ENCODE peak calls at places on chromosomes 16 and 17, in seven cellular contexts. K is hepatocyte, H is neural crest cell, A is HFF-Myc, O is fibroblast of lung, I is upper lobe of right lung, C is nephron progenitor cell. R is an unnamed sample.

GRCh38 chr16:30904114-30904780 is 7.8 kb downstream of the CTF1 start:
- DNase-seq in O (no peak), A (no peak), K (peak; percentile 4), C (no peak), I (no peak), H (no peak), R (no peak)

GRCh38 chr16:30956601-30957455 is 726 bp upstream of the SETD1A start:
- DNase-seq in K (peak; percentile 93), I (peak; percentile 91), O (peak; percentile 86), C (peak; percentile 93), H (peak; percentile 82), A (peak; percentile 67), R (peak; percentile 92)

GRCh38 chr17:49218941-49219913 is 8.7 kb downstream of the ABI3 start:
- DNase-seq in O (no peak), A (no peak), H (no peak), K (no peak), C (no peak), I (peak; percentile 76), R (peak; percentile 56)

GRCh38 chr16:82681592-82681991 is 54.8 kb downstream of the CDH13 start:
- DNase-seq in A (no peak), O (no peak), C (no peak), H (no peak), K (peak; percentile 41), I (no peak), R (no peak)

GRCh38 chr16:81821422-81822128 is 42.5 kb downstream of the PLCG2 start:
- DNase-seq in H (no peak), A (no peak), K (no peak), O (no peak), I (no peak), C (no peak), R (no peak)

GRCh38 chr16:85891033-85891775 is 7.8 kb upstream of the IRF8 start:
- DNase-seq in I (no peak), A (no peak), K (peak; percentile 74), H (no peak), O (no peak), C (no peak), R (peak; percentile 81)

GRCh38 chr16:56885446-56886162 is 20.6 kb downstream of the SLC12A3 start:
- DNase-seq in A (no peak), I (no peak), C (no peak), O (no peak), K (no peak), H (no peak), R (no peak)

GRCh38 chr17:55704412-55704811 is 18.3 kb downstream of the TMEM100 start:
- DNase-seq in O (no peak), A (no peak), H (no peak), C (no peak), K (no peak), I (no peak), R (no peak)

GRCh38 chr17:29567362-29568330 is 809 bp upstream of the ABHD15 start:
- DNase-seq in I (peak; percentile 90), H (peak; percentile 53), A (no peak), C (peak; percentile 70), O (peak; percentile 35), K (peak; percentile 80), R (peak; percentile 83)

GRCh38 chr16:19969284-19969683 is 84.6 kb upstream of the GPRC5B start:
- DNase-seq in I (no peak), O (no peak), K (peak; percentile 1), A (no peak), H (no peak), C (no peak), R (no peak)

GRCh38 chr17:10048951-10049350 is 143.9 kb upstream of the RCVRN start:
- DNase-seq in O (no peak), C (no peak), H (peak; percentile 8), A (no peak), I (no peak), K (no peak), R (no peak)

GRCh38 chr16:9139965-9140364 is 48.5 kb downstream of the HAPSTR1 start:
- DNase-seq in K (no peak), C (no peak), I (peak; percentile 13), O (peak; percentile 31), H (no peak), A (no peak), R (peak; percentile 39)

GRCh38 chr17:3957735-3958134 is 6.5 kb downstream of the ATP2A3 start:
- DNase-seq in C (no peak), A (no peak), I (no peak), K (no peak), O (no peak), H (no peak), R (no peak)

GRCh38 chr17:69588739-69589334 is 174.3 kb downstream of the MAP2K6 start:
- DNase-seq in I (no peak), A (no peak), K (no peak), C (no peak), H (no peak), O (peak; percentile 19), R (no peak)

DNA sequence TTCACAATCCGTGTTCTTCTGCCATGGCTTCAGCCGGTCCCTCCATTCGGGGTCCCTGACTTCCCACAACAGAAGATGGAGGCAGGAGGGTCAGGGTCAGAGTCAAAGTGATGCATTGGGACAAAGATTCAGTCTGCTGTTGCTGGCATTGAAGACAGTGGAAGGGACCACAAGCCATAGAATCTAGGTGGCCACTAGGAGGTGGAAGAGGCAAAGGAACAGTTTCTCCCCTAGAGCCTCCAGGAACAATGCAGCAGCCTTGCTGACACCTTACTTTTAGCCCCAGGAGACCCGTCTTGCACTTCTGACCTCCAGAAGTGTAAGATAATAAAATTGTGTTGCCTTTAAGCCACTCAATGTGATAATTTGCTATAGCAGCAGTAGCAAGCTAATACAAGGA is 55.9 kb downstream of the MFSD11 start:
- DNase-seq in K (no peak), A (no peak), O (no peak), H (no peak), C (no peak), I (no peak), R (peak; percentile 37)
- TF ChIP-seq CTCF in K (no peak), A (peak; percentile 58), O (peak; percentile 39), H (peak; percentile 52), C (no peak), I (no peak), R (peak; percentile 25)

GRCh38 chr17:31834448-31834847 is 24.6 kb downstream of the COPRS start:
- DNase-seq in I (no peak), C (no peak), K (no peak), O (no peak), A (no peak), H (no peak), R (no peak)
- TF ChIP-seq CTCF in I (no peak), C (no peak), K (no peak), O (no peak), A (no peak), H (no peak), R (no peak)

GRCh38 chr16:72264776-72265175 is 92.8 kb upstream of the PMFBP1 start:
- DNase-seq in I (no peak), H (no peak), A (no peak), O (no peak), K (no peak), C (no peak), R (no peak)

GRCh38 chr16:72271841-72272240 is 99.9 kb upstream of the PMFBP1 start:
- DNase-seq in A (no peak), I (no peak), K (no peak), C (no peak), O (no peak), H (no peak), R (no peak)

DNA sequence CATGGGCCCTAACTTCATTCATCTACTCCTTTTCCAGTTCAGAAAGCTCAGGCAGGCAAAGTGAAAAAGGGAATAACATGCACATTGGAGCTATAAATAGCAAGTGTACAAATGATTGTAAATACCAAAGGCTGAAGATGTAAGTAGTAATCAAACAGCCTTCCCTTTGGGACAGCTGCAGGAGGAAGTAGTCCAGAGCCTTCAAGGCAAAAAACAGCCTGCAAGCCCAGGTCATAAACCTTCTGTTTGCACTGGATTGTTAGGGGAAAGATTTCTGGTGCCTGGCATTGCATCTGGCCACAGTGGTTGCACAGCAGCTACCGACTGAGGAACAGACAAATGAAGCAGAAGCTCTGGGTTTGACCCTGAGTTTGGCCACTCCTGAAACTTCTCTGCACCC is 98.6 kb upstream of the PMFBP1 start:
- DNase-seq in A (no peak), K (peak; percentile 34), O (no peak), H (no peak), C (no peak), I (no peak), R (no peak)
- TF ChIP-seq CTCF in A (no peak), K (no peak), O (no peak), H (no peak), C (no peak), I (no peak), R (no peak)

GRCh38 chr16:87812200-87812656 is 46.4 kb upstream of the KLHDC4 start:
- DNase-seq in A (no peak), O (no peak), I (no peak), K (no peak), H (no peak), C (no peak), R (no peak)

GRCh38 chr16:87817910-87818309 is 51.4 kb downstream of the SLC7A5 start:
- DNase-seq in H (no peak), C (no peak), O (no peak), A (no peak), I (no peak), K (no peak), R (no peak)

GRCh38 chr16:87818533-87819161 is 50.7 kb downstream of the SLC7A5 start:
- DNase-seq in C (no peak), K (no peak), O (no peak), H (no peak), A (no peak), I (no peak), R (no peak)

GRCh38 chr16:87816507-87817100 is 50.8 kb upstream of the KLHDC4 start:
- DNase-seq in C (no peak), A (no peak), O (no peak), K (no peak), H (no peak), I (no peak), R (no peak)

DNA sequence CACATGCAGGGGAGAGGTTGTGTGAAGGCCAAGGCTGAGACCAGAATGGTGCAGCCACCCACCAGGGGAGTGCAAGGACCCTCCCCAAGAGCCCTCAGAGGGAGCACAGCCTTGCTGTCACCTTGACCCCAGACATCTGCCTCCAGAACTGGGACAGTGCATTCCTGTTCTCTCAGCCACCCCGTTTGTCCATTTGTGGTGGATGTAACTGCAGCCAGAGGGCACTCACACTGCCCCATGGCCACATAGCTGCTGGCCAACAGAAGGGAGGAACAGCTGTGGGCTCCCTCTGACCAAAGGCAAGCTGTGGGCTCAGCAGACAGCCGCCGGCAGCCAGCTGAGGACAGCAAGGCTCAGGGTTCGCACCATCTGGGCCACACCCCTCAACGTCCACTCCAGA is 49.8 kb upstream of the KLHDC4 start:
- DNase-seq in O (no peak), A (no peak), K (no peak), H (no peak), I (no peak), C (no peak), R (no peak)
- TF ChIP-seq CTCF in O (no peak), A (no peak), K (no peak), H (no peak), I (no peak), C (no peak), R (no peak)

DNA sequence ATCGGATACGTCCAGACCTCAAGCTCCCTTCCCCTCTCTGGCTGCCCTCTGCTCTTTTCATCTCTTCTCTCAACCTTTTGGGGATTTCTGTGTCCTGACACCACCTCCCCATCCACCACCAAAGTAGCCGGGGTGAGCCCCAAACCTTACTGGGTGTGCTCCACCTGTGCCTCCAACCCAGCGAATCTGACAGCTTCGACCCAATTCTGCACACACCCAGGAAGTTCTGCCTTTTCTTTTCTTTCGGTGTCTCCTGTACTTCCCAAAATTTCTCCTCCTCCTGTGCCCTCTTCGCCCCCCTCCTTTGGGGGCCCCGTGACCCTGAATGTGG is 562 bp downstream of the KCTD11 start:
- DNase-seq in O (no peak), I (no peak), H (no peak), K (no peak), A (no peak), C (no peak), R (no peak)
- TF ChIP-seq CTCF in O (no peak), I (no peak), H (no peak), K (no peak), A (no peak), C (no peak), R (no peak)

R was measured in Calu3.